ENCODE peak calls at places on chromosomes 2 and 18, in four cellular contexts. One of them, this sample, is unnamed.

GRCh38 chr2:10541081-10541480 is 93.0 kb upstream of the ODC1 start:
- DNase-seq in HL-60: no peak
- DNase-seq in HFFc6: no peak
- DNase-seq in cardiac fibroblast: no peak
- DNase-seq in this sample: no peak

GRCh38 chr18:26710460-26711096 is 154.9 kb downstream of the AQP4 start:
- DNase-seq in HL-60: peak; percentile 90
- DNase-seq in HFFc6: no peak
- DNase-seq in cardiac fibroblast: no peak
- DNase-seq in this sample: no peak

GRCh38 chr2:46717733-46718121 is 197.9 kb downstream of the MCFD2 start:
- DNase-seq in HL-60: no peak
- DNase-seq in HFFc6: no peak
- DNase-seq in cardiac fibroblast: no peak
- DNase-seq in this sample: no peak

GRCh38 chr2:85215074-85216050 is 82.2 kb downstream of the TCF7L1 start:
- DNase-seq in HL-60: no peak
- DNase-seq in HFFc6: peak; percentile 87
- DNase-seq in cardiac fibroblast: peak; percentile 78
- DNase-seq in this sample: peak; percentile 87

GRCh38 chr2:229622495-229623355 is 91.6 kb downstream of the DNER start:
- DNase-seq in HL-60: no peak
- DNase-seq in HFFc6: no peak
- DNase-seq in cardiac fibroblast: no peak
- DNase-seq in this sample: no peak

GRCh38 chr2:195320416-195320973 is 336.5 kb upstream of the SLC39A10 start:
- DNase-seq in HL-60: no peak
- DNase-seq in HFFc6: no peak
- DNase-seq in cardiac fibroblast: no peak
- DNase-seq in this sample: no peak

GRCh38 chr18:9563326-9563725 is 51.0 kb downstream of the PPP4R1 start:
- DNase-seq in HL-60: no peak
- DNase-seq in HFFc6: no peak
- DNase-seq in cardiac fibroblast: no peak
- DNase-seq in this sample: no peak

GRCh38 chr2:101038455-101039255 is 36.6 kb downstream of the RPL31 start:
- DNase-seq in HL-60: peak; percentile 54
- DNase-seq in HFFc6: no peak
- DNase-seq in cardiac fibroblast: peak; percentile 13
- DNase-seq in this sample: peak; percentile 59

GRCh38 chr18:62245177-62245576 is 58.1 kb downstream of the RELCH start:
- DNase-seq in HL-60: no peak
- DNase-seq in HFFc6: no peak
- DNase-seq in cardiac fibroblast: no peak
- DNase-seq in this sample: no peak

GRCh38 chr18:1394426-1394825 is 489.8 kb downstream of the ADCYAP1 start:
- DNase-seq in HL-60: no peak
- DNase-seq in HFFc6: no peak
- DNase-seq in cardiac fibroblast: no peak
- DNase-seq in this sample: no peak

GRCh38 chr2:26455037-26455800 is 22.7 kb downstream of the OTOF start:
- DNase-seq in HL-60: no peak
- DNase-seq in HFFc6: no peak
- DNase-seq in cardiac fibroblast: no peak
- DNase-seq in this sample: no peak

GRCh38 chr2:216023055-216023648 is 9.8 kb upstream of the MREG start:
- DNase-seq in HL-60: peak; percentile 1
- DNase-seq in HFFc6: peak; percentile 23
- DNase-seq in cardiac fibroblast: peak; percentile 66
- DNase-seq in this sample: peak; percentile 32

GRCh38 chr2:41707790-41708451 is 339.9 kb upstream of the PKDCC start:
- DNase-seq in HL-60: no peak
- DNase-seq in HFFc6: no peak
- DNase-seq in cardiac fibroblast: no peak
- DNase-seq in this sample: no peak

GRCh38 chr2:19540739-19541503 is 182.5 kb upstream of the OSR1 start:
- DNase-seq in HL-60: no peak
- DNase-seq in HFFc6: peak; percentile 92
- DNase-seq in cardiac fibroblast: peak; percentile 78
- DNase-seq in this sample: peak; percentile 96

GRCh38 chr2:202831241-202831997 is 40.1 kb downstream of the ICA1L start:
- DNase-seq in HL-60: peak; percentile 15
- DNase-seq in HFFc6: peak; percentile 52
- DNase-seq in cardiac fibroblast: peak; percentile 75
- DNase-seq in this sample: peak; percentile 34

GRCh38 chr18:62324355-62324828 is 718 bp upstream of the TNFRSF11A start:
- DNase-seq in HL-60: no peak
- DNase-seq in HFFc6: no peak
- DNase-seq in cardiac fibroblast: no peak
- DNase-seq in this sample: no peak

GRCh38 chr2:146621656-146622055 is 1223.2 kb upstream of the ACVR2A start:
- DNase-seq in HL-60: no peak
- DNase-seq in HFFc6: no peak
- DNase-seq in cardiac fibroblast: no peak
- DNase-seq in this sample: no peak

DNA sequence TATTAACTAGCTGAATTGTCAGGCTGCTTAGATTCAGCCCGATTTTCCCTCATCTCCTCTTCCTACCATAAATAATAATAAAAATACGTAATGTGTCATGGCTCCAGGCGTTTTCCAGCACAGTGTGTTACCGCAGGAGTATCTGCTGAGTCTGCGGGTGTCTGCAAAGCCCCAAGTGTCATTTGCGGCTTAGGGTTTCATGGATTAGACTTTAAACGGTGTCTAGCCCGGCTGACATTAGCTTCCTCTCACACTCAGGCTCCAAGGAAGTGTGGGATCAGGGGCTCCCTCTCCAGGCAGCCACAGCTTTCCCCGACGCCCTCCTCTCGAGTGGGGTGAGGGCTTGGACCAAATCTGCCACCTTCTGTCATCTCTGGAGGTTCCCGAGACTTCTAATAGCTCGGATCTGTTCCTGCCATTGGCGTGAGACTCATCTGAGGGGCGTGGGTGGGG is 14.1 kb upstream of the HOXD1 start:
- DNase-seq in HL-60: no peak
- DNase-seq in HFFc6: no peak
- DNase-seq in cardiac fibroblast: no peak
- DNase-seq in this sample: no peak
- TF ChIP-seq CTCF in HL-60: no peak
- TF ChIP-seq CTCF in HFFc6: no peak
- TF ChIP-seq CTCF in cardiac fibroblast: no peak
- TF ChIP-seq CTCF in this sample: no peak

GRCh38 chr2:30802611-30803010 is 4.6 kb downstream of the CAPN13 start:
- DNase-seq in HL-60: no peak
- DNase-seq in HFFc6: no peak
- DNase-seq in cardiac fibroblast: no peak
- DNase-seq in this sample: no peak

GRCh38 chr2:30798536-30798991 is 8.7 kb downstream of the CAPN13 start:
- DNase-seq in HL-60: no peak
- DNase-seq in HFFc6: no peak
- DNase-seq in cardiac fibroblast: no peak
- DNase-seq in this sample: no peak

GRCh38 chr2:30801821-30802455 is 5.3 kb downstream of the CAPN13 start:
- DNase-seq in HL-60: no peak
- DNase-seq in HFFc6: no peak
- DNase-seq in cardiac fibroblast: no peak
- DNase-seq in this sample: no peak

GRCh38 chr2:30797381-30798015 is 9.7 kb downstream of the CAPN13 start:
- DNase-seq in HL-60: no peak
- DNase-seq in HFFc6: no peak
- DNase-seq in cardiac fibroblast: no peak
- DNase-seq in this sample: no peak

GRCh38 chr2:30800159-30800558 is 7.1 kb downstream of the CAPN13 start:
- DNase-seq in HL-60: no peak
- DNase-seq in HFFc6: no peak
- DNase-seq in cardiac fibroblast: no peak
- DNase-seq in this sample: no peak
- TF ChIP-seq CTCF in HL-60: no peak
- TF ChIP-seq CTCF in HFFc6: no peak
- TF ChIP-seq CTCF in cardiac fibroblast: no peak
- TF ChIP-seq CTCF in this sample: no peak

GRCh38 chr18:12310762-12311161 is 2.7 kb downstream of the TUBB6 start:
- DNase-seq in HL-60: no peak
- DNase-seq in HFFc6: no peak
- DNase-seq in cardiac fibroblast: no peak
- DNase-seq in this sample: no peak
- TF ChIP-seq CTCF in HL-60: no peak
- TF ChIP-seq CTCF in HFFc6: no peak
- TF ChIP-seq CTCF in cardiac fibroblast: no peak
- TF ChIP-seq CTCF in this sample: no peak

DNA sequence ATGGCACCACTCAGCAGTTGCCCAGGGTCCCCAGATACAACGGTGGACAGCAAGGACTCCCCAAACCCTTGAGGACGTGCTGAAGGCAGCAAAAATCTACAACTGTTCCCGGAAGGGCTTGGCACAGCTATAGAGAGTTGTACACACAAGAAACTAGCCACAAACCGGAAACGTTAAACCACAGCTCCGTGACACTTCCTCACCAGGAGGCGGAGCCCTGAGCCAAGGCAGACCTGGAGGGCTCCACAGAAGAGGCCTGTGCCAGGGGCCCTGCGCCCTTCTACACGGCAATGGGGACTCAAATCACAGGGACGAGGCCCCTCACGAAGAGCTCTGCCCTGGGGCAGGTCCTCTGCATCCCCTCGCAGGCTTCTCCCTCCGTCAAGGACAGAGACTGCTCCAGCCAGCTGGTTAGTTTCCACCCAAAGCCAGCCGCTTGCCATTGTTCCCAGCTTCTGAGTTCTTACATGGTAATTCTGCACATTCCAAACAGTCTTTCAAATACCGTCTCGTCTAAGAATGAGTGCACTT is 133.3 kb downstream of the HDAC4 start:
- DNase-seq in HL-60: peak; percentile 79
- DNase-seq in HFFc6: peak; percentile 37
- DNase-seq in cardiac fibroblast: peak; percentile 85
- DNase-seq in this sample: peak; percentile 61
- TF ChIP-seq CTCF in HL-60: peak; percentile 22
- TF ChIP-seq CTCF in HFFc6: peak; percentile 32
- TF ChIP-seq CTCF in cardiac fibroblast: no peak
- TF ChIP-seq CTCF in this sample: peak; percentile 19

DNA sequence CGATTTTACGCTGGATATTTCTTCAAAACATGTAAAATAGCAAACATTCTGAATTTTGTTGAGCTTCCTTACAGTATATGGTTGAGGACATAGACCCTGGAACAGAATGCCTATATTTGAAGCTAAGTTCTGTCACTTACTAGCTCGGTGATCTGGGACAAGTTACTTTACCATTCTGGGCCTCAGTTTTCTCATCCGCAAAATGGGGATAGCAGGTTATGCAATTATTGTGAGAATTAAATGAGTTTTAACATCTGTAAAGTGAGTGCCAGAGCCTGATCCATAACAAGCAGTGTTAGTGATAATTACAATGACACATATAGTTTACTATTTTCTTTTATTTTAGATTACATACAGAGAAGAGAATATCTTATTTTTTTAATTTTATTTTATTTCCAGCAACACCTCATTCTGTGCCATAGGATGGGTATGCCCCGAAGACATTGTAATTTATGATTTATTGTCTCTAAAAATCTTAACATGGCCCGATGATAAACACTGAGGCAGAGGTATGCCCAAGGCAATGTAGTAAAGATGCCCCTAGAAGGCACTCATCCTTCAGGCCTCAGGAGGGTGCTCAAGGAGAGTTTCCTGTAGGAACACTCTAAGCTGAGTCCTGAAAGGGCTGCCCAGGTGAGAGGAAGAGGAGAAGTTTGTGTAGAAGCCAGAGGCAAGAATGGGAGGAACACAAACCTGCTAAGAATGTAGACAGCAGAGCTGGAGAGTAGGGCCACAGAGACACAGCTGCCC is 250.9 kb downstream of the BCL11A start:
- DNase-seq in HL-60: no peak
- DNase-seq in HFFc6: no peak
- DNase-seq in cardiac fibroblast: no peak
- DNase-seq in this sample: no peak
- TF ChIP-seq CTCF in HL-60: no peak
- TF ChIP-seq CTCF in HFFc6: no peak
- TF ChIP-seq CTCF in cardiac fibroblast: no peak
- TF ChIP-seq CTCF in this sample: no peak

GRCh38 chr2:37638973-37639372 is 32.5 kb downstream of the CDC42EP3 start:
- DNase-seq in HL-60: no peak
- DNase-seq in HFFc6: no peak
- DNase-seq in cardiac fibroblast: no peak
- DNase-seq in this sample: no peak
- TF ChIP-seq CTCF in HL-60: no peak
- TF ChIP-seq CTCF in HFFc6: peak; percentile 11
- TF ChIP-seq CTCF in cardiac fibroblast: no peak
- TF ChIP-seq CTCF in this sample: no peak